ENCODE peak calls at places on chromosome 21, in nine cellular contexts. Q is body of pancreas, X is IMR-90, S is testis, J is prostate gland, L is left ventricle myocardium inferior, V is SJSA1, Z is heart left ventricle, H is Karpas-422. I is an unnamed sample.
A peak's percentile ranks its signal among the peaks of the same experiment; 100 is the strongest.

GRCh38 chr21:33976980-33977720 is 61.5 kb upstream of the ATP5PO start:
- DNase-seq in Q (no peak), X (no peak), S (no peak), J (no peak), L (no peak), V (no peak), Z (no peak), H (no peak), I (no peak)

GRCh38 chr21:16211339-16212303 is 481.8 kb downstream of the USP25 start:
- DNase-seq in Q (no peak), X (peak; percentile 1), S (no peak), J (no peak), L (no peak), V (no peak), Z (no peak), H (no peak), I (no peak)

GRCh38 chr21:42594616-42595280 is 58.7 kb upstream of the PDE9A start:
- DNase-seq in Q (no peak), X (no peak), S (no peak), J (no peak), L (no peak), V (no peak), Z (no peak), H (no peak), I (no peak)

GRCh38 chr21:28177008-28177603 is 815.6 kb downstream of the LTN1 start:
- DNase-seq in Q (no peak), X (peak; percentile 10), S (peak; percentile 18), J (no peak), L (no peak), V (no peak), Z (no peak), H (no peak), I (no peak)

GRCh38 chr21:32008714-32009113 is 135.9 kb downstream of the HUNK start:
- DNase-seq in Q (no peak), X (no peak), S (no peak), J (no peak), L (no peak), V (no peak), Z (no peak), H (no peak), I (no peak)

GRCh38 chr21:31900121-31900895 is 27.5 kb downstream of the HUNK start:
- DNase-seq in Q (peak; percentile 93), X (no peak), S (no peak), J (no peak), L (no peak), V (no peak), Z (no peak), H (peak; percentile 31), I (no peak)

GRCh38 chr21:42653492-42654061 is at the start of gene PDE9A:
- DNase-seq in Q (peak; percentile 52), X (no peak), S (no peak), J (peak; percentile 52), L (no peak), V (no peak), Z (peak; percentile 67), H (no peak), I (no peak)

GRCh38 chr21:14215971-14216621 is at the start of gene RBM11:
- DNase-seq in Q (peak; percentile 83), X (peak; percentile 7), S (peak; percentile 93), J (peak; percentile 72), L (peak; percentile 57), V (peak; percentile 44), Z (peak; percentile 76), H (peak; percentile 45), I (peak; percentile 70)

GRCh38 chr21:26788783-26789182 is 56.4 kb downstream of the ADAMTS1 start:
- DNase-seq in Q (peak; percentile 35), X (peak; percentile 27), S (peak; percentile 68), J (no peak), L (peak; percentile 51), V (no peak), Z (no peak), H (no peak), I (no peak)

GRCh38 chr21:45350206-45350854 is 54.6 kb upstream of the COL18A1 start:
- DNase-seq in Q (no peak), X (no peak), S (no peak), J (no peak), L (no peak), V (no peak), Z (peak; percentile 5), H (no peak), I (no peak)
- H3K27ac ChIP-seq in Q (peak overlapping the region; percentile 72), X (no peak overlapping the region), S (peak overlapping the region; percentile 23), J (no peak overlapping the region), L (peak overlapping the region; percentile 80), V (no peak overlapping the region), Z (peak overlapping the region; percentile 67), H (no peak overlapping the region), I (no peak overlapping the region)

DNA sequence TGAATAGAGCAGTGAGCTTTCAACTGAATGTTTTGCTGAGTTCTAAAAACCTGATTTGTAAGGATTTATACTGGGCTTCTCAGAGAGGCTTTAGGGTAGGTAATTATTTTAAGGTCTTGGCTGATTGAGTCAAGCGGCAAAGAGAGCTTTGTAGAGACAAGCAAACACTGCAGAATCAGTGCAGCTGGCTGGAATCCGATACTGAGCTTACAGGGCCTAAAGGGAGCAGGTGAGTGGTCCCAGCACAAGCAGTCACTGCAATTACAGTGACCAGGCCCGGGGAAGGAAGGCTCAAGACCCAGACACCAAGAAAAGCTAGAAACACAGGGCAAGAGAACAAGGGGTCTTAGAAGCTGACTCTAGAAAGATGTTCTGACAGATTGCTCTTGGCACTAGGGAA is 54.3 kb downstream of the KCNJ15 start:
- DNase-seq in Q (no peak), X (no peak), S (no peak), J (no peak), L (no peak), V (no peak), Z (no peak), H (no peak), I (no peak)
- H3K4me1 ChIP-seq in Q (peaks cover 14% of the 10 kb centered on the region), X (peaks cover 6% of the 10 kb centered on the region), S (peaks cover 15% of the 10 kb centered on the region), J (no peaks in the 10 kb centered on the region), L (peaks cover 19% of the 10 kb centered on the region), V (peaks cover 28% of the 10 kb centered on the region), Z (no peaks in the 10 kb centered on the region), H (no peaks in the 10 kb centered on the region), I (no peaks in the 10 kb centered on the region)

DNA sequence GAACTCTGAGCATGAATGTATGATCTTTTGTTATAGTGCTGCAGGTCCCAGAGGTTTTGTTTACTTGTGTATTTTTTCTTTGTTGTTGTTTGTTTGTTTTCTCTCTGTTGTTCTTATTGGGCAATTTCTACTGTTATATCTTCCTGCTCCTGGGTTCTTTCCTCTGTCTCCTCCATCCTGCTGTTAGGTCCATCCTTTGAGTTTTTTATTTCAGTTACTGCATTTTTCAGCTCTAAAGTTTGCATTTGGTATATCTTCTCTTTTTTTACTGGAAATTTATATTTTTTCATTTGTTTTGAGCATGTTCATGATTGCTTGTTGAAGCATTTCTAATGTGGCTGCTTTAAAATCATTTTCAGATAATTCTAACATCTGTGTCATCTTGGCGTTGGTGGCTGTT is 9.9 kb downstream of the TRPM2 start:
- DNase-seq in Q (no peak), X (no peak), S (no peak), J (no peak), L (no peak), V (no peak), Z (no peak), H (no peak), I (no peak)
- H3K27ac ChIP-seq in Q (no peak overlapping the region), X (no peak overlapping the region), S (no peak overlapping the region), J (no peak overlapping the region), L (no peak overlapping the region), V (no peak overlapping the region), Z (no peak overlapping the region), H (no peak overlapping the region), I (no peak overlapping the region)

DNA sequence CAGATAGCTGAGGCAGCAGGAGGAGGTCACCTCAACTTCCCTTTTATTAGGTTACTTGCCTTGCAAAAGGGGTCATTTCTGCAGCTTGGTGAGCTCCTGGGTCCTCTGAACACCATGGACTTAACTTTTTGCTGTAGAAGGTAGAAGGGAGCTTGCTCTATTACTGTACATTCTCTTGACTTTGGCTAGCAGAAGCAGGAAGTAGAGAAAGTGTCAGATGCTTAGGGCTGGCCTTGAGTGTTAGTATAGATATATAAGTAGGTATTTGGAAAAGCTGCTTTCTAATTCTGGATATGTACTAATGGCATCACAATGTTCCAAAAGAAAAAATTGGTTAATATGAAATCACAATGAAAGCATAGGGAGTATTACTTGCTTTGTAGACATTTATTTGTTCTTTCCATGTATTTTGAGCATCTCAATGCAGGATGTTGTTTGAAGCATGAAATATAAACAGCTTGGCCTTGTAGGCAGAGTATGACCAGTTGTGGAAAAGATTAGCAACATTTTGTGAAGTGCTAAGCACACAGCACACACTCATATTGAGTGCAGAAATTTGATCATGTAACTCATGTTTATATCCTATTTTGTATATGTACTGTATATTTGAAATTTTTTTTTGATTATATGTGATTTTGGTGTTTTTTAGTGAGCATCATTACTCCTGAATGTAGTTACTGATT is 108.8 kb downstream of the DYRK1A start:
- DNase-seq in Q (no peak), X (no peak), S (no peak), J (no peak), L (no peak), V (no peak), Z (no peak), H (no peak), I (no peak)
- H3K4me1 ChIP-seq in Q (peaks cover 44% of the 10 kb centered on the region), X (peaks cover 4% of the 10 kb centered on the region), S (peaks cover 5% of the 10 kb centered on the region), J (peaks cover 3% of the 10 kb centered on the region), L (peaks cover 90% of the 10 kb centered on the region), V (no peaks in the 10 kb centered on the region), Z (peaks cover 17% of the 10 kb centered on the region), H (peaks cover 35% of the 10 kb centered on the region), I (peaks cover 4% of the 10 kb centered on the region)

GRCh38 chr21:35533893-35534292 is 484.8 kb upstream of the RUNX1 start:
- DNase-seq in Q (no peak), X (no peak), S (no peak), J (no peak), L (no peak), V (no peak), Z (no peak), H (no peak), I (no peak)
- H3K27ac ChIP-seq in Q (no peak overlapping the region), X (no peak overlapping the region), S (no peak overlapping the region), J (no peak overlapping the region), L (no peak overlapping the region), V (no peak overlapping the region), Z (no peak overlapping the region), H (no peak overlapping the region), I (no peak overlapping the region)